ENCODE peak calls at places on chromosomes 13 and 19, in seven cellular contexts. One of them, this sample, is unnamed.

GRCh38 chr13:34941436-34941834 is 635 bp upstream of the NBEA start:
- DNase-seq in omental fat pad: no peak
- DNase-seq in AG09319: no peak
- DNase-seq in uterus: no peak
- DNase-seq in GM10248: peak; percentile 5
- DNase-seq in psoas muscle: no peak
- DNase-seq in cardiac fibroblast: no peak
- DNase-seq in this sample: no peak

GRCh38 chr13:41660426-41660825 is 203.1 kb downstream of the RGCC start:
- DNase-seq in cardiac fibroblast: no peak
- DNase-seq in omental fat pad: no peak
- DNase-seq in uterus: no peak
- DNase-seq in GM10248: no peak
- DNase-seq in AG09319: no peak
- DNase-seq in psoas muscle: no peak
- DNase-seq in this sample: no peak

GRCh38 chr19:31897292-31897691 is 448.1 kb upstream of the ZNF507 start:
- DNase-seq in GM10248: no peak
- DNase-seq in AG09319: no peak
- DNase-seq in uterus: no peak
- DNase-seq in omental fat pad: no peak
- DNase-seq in cardiac fibroblast: no peak
- DNase-seq in psoas muscle: no peak
- DNase-seq in this sample: no peak

GRCh38 chr19:56350416-56351045 is 35.9 kb upstream of the ZSCAN5A start:
- DNase-seq in uterus: peak; percentile 57
- DNase-seq in omental fat pad: peak; percentile 33
- DNase-seq in GM10248: peak; percentile 37
- DNase-seq in AG09319: no peak
- DNase-seq in psoas muscle: no peak
- DNase-seq in cardiac fibroblast: peak; percentile 66
- DNase-seq in this sample: peak; percentile 28

GRCh38 chr19:19259741-19260140 is 13.4 kb downstream of the TM6SF2 start:
- DNase-seq in cardiac fibroblast: peak; percentile 55
- DNase-seq in uterus: no peak
- DNase-seq in psoas muscle: no peak
- DNase-seq in GM10248: no peak
- DNase-seq in AG09319: no peak
- DNase-seq in omental fat pad: no peak
- DNase-seq in this sample: no peak

GRCh38 chr19:28744014-28744413 is 468.9 kb downstream of the UQCRFS1 start:
- DNase-seq in AG09319: no peak
- DNase-seq in uterus: no peak
- DNase-seq in psoas muscle: no peak
- DNase-seq in GM10248: no peak
- DNase-seq in omental fat pad: no peak
- DNase-seq in cardiac fibroblast: no peak
- DNase-seq in this sample: no peak

GRCh38 chr19:55484571-55485438 is at the start of gene NAT14:
- DNase-seq in psoas muscle: peak; percentile 78
- DNase-seq in GM10248: peak; percentile 91
- DNase-seq in AG09319: no peak
- DNase-seq in uterus: peak; percentile 61
- DNase-seq in cardiac fibroblast: peak; percentile 55
- DNase-seq in omental fat pad: no peak
- DNase-seq in this sample: peak; percentile 36

GRCh38 chr13:42068886-42069285 is 20.4 kb downstream of the DGKH start:
- DNase-seq in psoas muscle: no peak
- DNase-seq in uterus: no peak
- DNase-seq in omental fat pad: no peak
- DNase-seq in GM10248: no peak
- DNase-seq in cardiac fibroblast: no peak
- DNase-seq in AG09319: no peak
- DNase-seq in this sample: no peak

GRCh38 chr13:96575423-96576320 is 418.6 kb downstream of the OXGR1 start:
- DNase-seq in omental fat pad: no peak
- DNase-seq in GM10248: no peak
- DNase-seq in cardiac fibroblast: peak; percentile 54
- DNase-seq in psoas muscle: no peak
- DNase-seq in AG09319: no peak
- DNase-seq in uterus: no peak
- DNase-seq in this sample: no peak

GRCh38 chr13:38635030-38635429 is 51.8 kb upstream of the FREM2 start:
- DNase-seq in uterus: no peak
- DNase-seq in omental fat pad: no peak
- DNase-seq in GM10248: no peak
- DNase-seq in AG09319: no peak
- DNase-seq in psoas muscle: no peak
- DNase-seq in cardiac fibroblast: no peak
- DNase-seq in this sample: no peak

GRCh38 chr13:103282571-103283450 is 216.6 kb upstream of the SLC10A2 start:
- DNase-seq in cardiac fibroblast: peak; percentile 96
- DNase-seq in GM10248: no peak
- DNase-seq in psoas muscle: no peak
- DNase-seq in uterus: no peak
- DNase-seq in AG09319: no peak
- DNase-seq in omental fat pad: no peak
- DNase-seq in this sample: peak; percentile 9

GRCh38 chr19:35869327-35870123 is 1.2 kb downstream of the APLP1 start:
- DNase-seq in cardiac fibroblast: peak; percentile 69
- DNase-seq in omental fat pad: peak; percentile 46
- DNase-seq in uterus: peak; percentile 47
- DNase-seq in AG09319: no peak
- DNase-seq in psoas muscle: peak; percentile 69
- DNase-seq in GM10248: peak; percentile 86
- DNase-seq in this sample: peak; percentile 54

GRCh38 chr19:14091086-14091884 is 734 bp upstream of the SAMD1 start:
- DNase-seq in AG09319: no peak
- DNase-seq in omental fat pad: no peak
- DNase-seq in cardiac fibroblast: peak; percentile 64
- DNase-seq in psoas muscle: no peak
- DNase-seq in uterus: peak; percentile 51
- DNase-seq in GM10248: peak; percentile 92
- DNase-seq in this sample: peak; percentile 43

GRCh38 chr19:14089662-14090508 is 666 bp downstream of the SAMD1 start:
- DNase-seq in AG09319: no peak
- DNase-seq in omental fat pad: no peak
- DNase-seq in uterus: no peak
- DNase-seq in psoas muscle: peak; percentile 74
- DNase-seq in cardiac fibroblast: peak; percentile 65
- DNase-seq in GM10248: peak; percentile 45
- DNase-seq in this sample: peak; percentile 50

GRCh38 chr19:14090509-14091085 is at the start of gene SAMD1:
- DNase-seq in cardiac fibroblast: peak; percentile 88
- DNase-seq in GM10248: peak; percentile 89
- DNase-seq in AG09319: peak; percentile 79
- DNase-seq in omental fat pad: peak; percentile 47
- DNase-seq in psoas muscle: peak; percentile 96
- DNase-seq in uterus: peak; percentile 96
- DNase-seq in this sample: peak; percentile 53

GRCh38 chr19:14093117-14093784 is 2.7 kb upstream of the SAMD1 start:
- DNase-seq in AG09319: no peak
- DNase-seq in psoas muscle: no peak
- DNase-seq in GM10248: no peak
- DNase-seq in omental fat pad: no peak
- DNase-seq in cardiac fibroblast: no peak
- DNase-seq in uterus: no peak
- DNase-seq in this sample: no peak

GRCh38 chr19:14091885-14092462 is 1.4 kb upstream of the SAMD1 start:
- DNase-seq in uterus: no peak
- DNase-seq in omental fat pad: no peak
- DNase-seq in cardiac fibroblast: no peak
- DNase-seq in psoas muscle: no peak
- DNase-seq in AG09319: no peak
- DNase-seq in GM10248: peak; percentile 77
- DNase-seq in this sample: no peak
- TF ChIP-seq CTCF in uterus: no peak
- TF ChIP-seq CTCF in omental fat pad: no peak
- TF ChIP-seq CTCF in cardiac fibroblast: no peak
- TF ChIP-seq CTCF in psoas muscle: no peak
- TF ChIP-seq CTCF in AG09319: no peak
- TF ChIP-seq CTCF in GM10248: no peak
- TF ChIP-seq CTCF in this sample: no peak

GRCh38 chr13:31540316-31540715 is 199.0 kb upstream of the RXFP2 start:
- DNase-seq in psoas muscle: no peak
- DNase-seq in GM10248: no peak
- DNase-seq in cardiac fibroblast: peak; percentile 25
- DNase-seq in uterus: no peak
- DNase-seq in AG09319: no peak
- DNase-seq in omental fat pad: no peak
- DNase-seq in this sample: peak; percentile 3

GRCh38 chr13:31543190-31543589 is 196.1 kb upstream of the RXFP2 start:
- DNase-seq in GM10248: no peak
- DNase-seq in AG09319: no peak
- DNase-seq in uterus: no peak
- DNase-seq in cardiac fibroblast: no peak
- DNase-seq in psoas muscle: no peak
- DNase-seq in omental fat pad: no peak
- DNase-seq in this sample: no peak

DNA sequence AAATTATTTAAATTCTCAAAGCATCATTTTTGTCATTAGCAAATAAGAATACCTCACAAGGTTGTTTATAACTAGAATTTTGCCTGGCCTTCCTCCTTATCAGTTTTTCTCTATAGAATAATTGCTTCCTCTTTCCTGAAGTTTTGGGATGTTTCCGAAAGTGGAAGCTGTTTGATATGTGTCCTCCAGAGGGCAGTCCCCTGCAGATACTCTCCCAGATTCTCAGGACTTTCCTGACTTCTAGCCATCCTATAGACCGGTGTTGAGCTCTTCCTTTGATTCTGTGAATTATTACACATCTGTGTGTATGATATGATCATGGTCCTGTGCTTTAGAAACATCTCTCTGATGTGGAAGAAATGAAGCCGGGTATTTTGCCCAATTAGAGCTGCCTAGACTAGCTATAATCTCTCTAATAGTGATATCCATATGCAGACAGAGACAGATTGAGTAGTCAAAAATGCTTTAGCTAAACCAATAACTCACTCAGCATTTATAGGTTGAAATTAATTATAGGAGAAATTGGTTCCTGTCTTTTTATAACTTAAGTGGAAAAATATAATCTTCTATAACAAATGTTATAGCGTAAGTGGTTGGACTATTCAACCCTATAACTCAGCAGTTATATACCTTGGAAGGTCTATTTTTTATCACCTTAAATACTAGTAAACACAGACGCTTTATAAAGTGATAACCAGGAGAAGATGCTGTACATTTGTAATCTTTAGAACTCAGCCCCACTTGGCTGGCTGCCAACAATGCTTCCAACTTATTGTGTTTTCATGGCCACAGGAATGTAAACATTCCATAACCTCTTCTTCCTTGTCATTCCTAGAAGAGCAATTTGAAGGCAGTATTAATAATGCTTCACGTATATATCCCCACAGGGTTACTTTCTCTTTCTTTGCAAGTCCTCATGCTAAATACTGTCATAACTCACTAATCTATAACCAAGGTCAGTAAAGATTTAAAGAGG is 201.0 kb upstream of the RXFP2 start:
- DNase-seq in omental fat pad: no peak
- DNase-seq in AG09319: no peak
- DNase-seq in psoas muscle: no peak
- DNase-seq in GM10248: no peak
- DNase-seq in uterus: no peak
- DNase-seq in cardiac fibroblast: peak; percentile 71
- DNase-seq in this sample: peak; percentile 19
- TF ChIP-seq CTCF in omental fat pad: no peak
- TF ChIP-seq CTCF in AG09319: peak; percentile 73
- TF ChIP-seq CTCF in psoas muscle: peak; percentile 35
- TF ChIP-seq CTCF in GM10248: no peak
- TF ChIP-seq CTCF in uterus: peak; percentile 31
- TF ChIP-seq CTCF in cardiac fibroblast: peak; percentile 78
- TF ChIP-seq CTCF in this sample: peak; percentile 84

DNA sequence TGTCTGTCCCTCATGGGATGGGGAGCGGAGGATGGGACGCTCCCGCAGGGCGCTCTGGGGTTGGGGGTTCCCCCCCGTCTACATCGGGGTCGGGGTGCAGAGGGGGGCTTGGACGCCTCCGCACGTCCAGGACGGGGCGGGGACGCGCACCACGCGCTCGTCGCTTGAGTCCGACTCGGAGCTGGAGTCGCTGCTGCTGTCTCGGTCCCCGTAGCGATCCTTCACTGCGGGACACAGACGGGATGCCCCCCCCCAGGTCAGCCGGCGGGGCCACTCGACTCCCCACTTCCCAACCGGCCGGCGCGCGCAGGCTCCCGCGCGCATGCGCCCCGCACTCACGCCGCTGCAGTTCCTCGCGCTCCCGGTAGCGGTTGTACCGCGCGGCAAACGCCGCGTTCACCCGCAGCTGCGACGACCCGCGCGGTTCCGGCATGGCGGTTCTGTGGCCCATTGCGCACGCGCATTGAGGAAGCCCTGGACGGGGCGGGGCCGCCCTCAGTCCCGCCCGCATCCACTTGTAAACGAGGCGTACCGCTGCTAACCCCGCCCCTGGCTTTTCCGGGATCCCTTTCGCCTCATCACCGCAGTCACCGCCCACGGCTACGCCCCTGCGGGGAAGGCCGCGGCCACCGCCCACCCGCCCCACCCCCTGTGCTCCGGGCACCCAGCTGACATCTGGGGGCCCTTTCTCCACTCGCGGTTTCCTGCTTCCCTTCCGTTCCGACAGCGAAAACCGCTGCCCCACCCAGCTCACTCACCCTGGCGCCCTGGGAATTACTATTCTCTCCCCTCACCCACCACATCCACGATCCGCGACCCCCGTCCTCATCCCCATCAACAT is at the start of gene KRI1:
- DNase-seq in psoas muscle: peak; percentile 99
- DNase-seq in AG09319: peak; percentile 95
- DNase-seq in uterus: peak; percentile 99
- DNase-seq in GM10248: peak; percentile 98
- DNase-seq in cardiac fibroblast: peak; percentile 98
- DNase-seq in omental fat pad: peak; percentile 90
- DNase-seq in this sample: peak; percentile 96
- TF ChIP-seq CTCF in psoas muscle: peak; percentile 33
- TF ChIP-seq CTCF in AG09319: no peak
- TF ChIP-seq CTCF in uterus: peak; percentile 47
- TF ChIP-seq CTCF in GM10248: no peak
- TF ChIP-seq CTCF in cardiac fibroblast: no peak
- TF ChIP-seq CTCF in omental fat pad: no peak
- TF ChIP-seq CTCF in this sample: peak; percentile 66

GRCh38 chr13:85812282-85812681 is 13.1 kb upstream of the SLITRK6 start:
- DNase-seq in omental fat pad: no peak
- DNase-seq in GM10248: no peak
- DNase-seq in cardiac fibroblast: no peak
- DNase-seq in psoas muscle: no peak
- DNase-seq in AG09319: no peak
- DNase-seq in uterus: no peak
- DNase-seq in this sample: no peak

DNA sequence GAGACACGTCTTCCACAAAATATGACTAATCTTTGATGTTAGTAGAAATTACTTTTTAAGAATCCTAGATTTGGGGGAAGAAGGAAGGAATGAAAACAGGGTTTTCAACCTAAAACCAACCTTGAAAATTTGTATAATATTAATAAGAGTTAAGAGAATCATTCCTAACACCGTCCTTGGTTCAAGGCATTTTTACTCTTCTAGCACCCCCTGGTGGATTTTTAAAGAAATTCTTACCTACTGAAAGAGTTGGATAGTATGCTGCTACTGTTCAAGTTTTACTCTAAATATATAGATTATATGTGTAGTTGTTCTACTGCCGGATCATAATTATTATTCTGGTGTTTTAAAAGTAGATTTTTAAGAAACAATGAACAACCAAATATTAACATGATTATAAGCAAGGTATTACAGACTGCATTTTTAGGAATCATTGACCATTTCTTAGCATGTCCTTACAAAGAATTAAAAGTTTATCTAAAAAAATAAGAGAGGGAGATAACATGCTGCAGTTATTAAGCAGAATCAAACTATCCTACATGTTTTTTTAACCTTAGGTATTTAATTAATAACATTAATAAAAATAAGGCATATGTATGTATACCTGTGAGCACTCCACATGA is 7.4 kb upstream of the SLITRK6 start:
- DNase-seq in cardiac fibroblast: peak; percentile 67
- DNase-seq in psoas muscle: no peak
- DNase-seq in omental fat pad: no peak
- DNase-seq in uterus: no peak
- DNase-seq in GM10248: peak; percentile 6
- DNase-seq in AG09319: peak; percentile 10
- DNase-seq in this sample: peak; percentile 55
- TF ChIP-seq CTCF in cardiac fibroblast: peak; percentile 35
- TF ChIP-seq CTCF in psoas muscle: peak; percentile 41
- TF ChIP-seq CTCF in omental fat pad: no peak
- TF ChIP-seq CTCF in uterus: no peak
- TF ChIP-seq CTCF in GM10248: peak; percentile 40
- TF ChIP-seq CTCF in AG09319: peak; percentile 40
- TF ChIP-seq CTCF in this sample: peak; percentile 92